ENCODE peak calls at places on chromosomes 1 and 21, in ten cellular contexts. S is AG04450, J is tibial artery, R is IMR-90, T is psoas muscle, Z is prostate gland, M is fibroblast of lung, P is PC-3, K is stomach, X is astrocyte. G is an unnamed sample. For H3K9me3, the result is how much of the 10 kb centered on the place peaks cover.

GRCh38 chr21:46425061-46425460 is 33.6 kb upstream of the DIP2A start:
- DNase-seq in S (no peak), J (no peak), R (no peak), T (no peak), Z (no peak), M (no peak), P (no peak), K (no peak), X (no peak), G (no peak)

GRCh38 chr1:228369608-228370438 is 36.8 kb downstream of the TRIM11 start:
- DNase-seq in S (no peak), J (no peak), R (no peak), T (no peak), Z (no peak), M (no peak), P (no peak), K (no peak), X (no peak), G (no peak)

GRCh38 chr1:61089338-61089737 is 7.0 kb downstream of the NFIA start:
- DNase-seq in S (no peak), J (no peak), R (no peak), T (no peak), Z (no peak), M (no peak), P (peak), K (no peak), X (no peak), G (no peak)

GRCh38 chr21:33884361-33885157 is 31.0 kb downstream of the ATP5PO start:
- DNase-seq in S (no peak), J (no peak), R (no peak), T (no peak), Z (no peak), M (peak), P (no peak), K (no peak), X (peak), G (no peak)

GRCh38 chr1:37890378-37891014 is 31.1 kb upstream of the MTF1 start:
- DNase-seq in S (no peak), J (no peak), R (peak), T (no peak), Z (peak), M (peak), P (peak), K (no peak), X (peak), G (no peak)

GRCh38 chr1:164767257-164768044 is 208.5 kb downstream of the PBX1 start:
- DNase-seq in S (peak), J (no peak), R (peak), T (no peak), Z (no peak), M (peak), P (peak), K (no peak), X (peak), G (no peak)

GRCh38 chr1:33348194-33348593 is 27.3 kb upstream of the A3GALT2 start:
- DNase-seq in S (no peak), J (no peak), R (peak), T (no peak), Z (no peak), M (peak), P (peak), K (no peak), X (peak), G (no peak)

GRCh38 chr1:221478050-221478949 is 263.6 kb downstream of the DUSP10 start:
- DNase-seq in S (peak), J (peak), R (peak), T (peak), Z (peak), M (peak), P (peak), K (no peak), X (peak), G (no peak)

GRCh38 chr1:200311256-200311655 is 98.6 kb downstream of the ZNF281 start:
- DNase-seq in S (no peak), J (no peak), R (peak), T (no peak), Z (no peak), M (no peak), P (no peak), K (no peak), X (no peak), G (no peak)

GRCh38 chr1:36217667-36218066 is 6.6 kb upstream of the THRAP3 start:
- DNase-seq in S (no peak), J (no peak), R (peak), T (no peak), Z (no peak), M (peak), P (peak), K (no peak), X (no peak), G (no peak)

GRCh38 chr1:246647113-246647512 is 77.1 kb upstream of the SCCPDH start:
- DNase-seq in S (peak), J (peak), R (peak), T (peak), Z (no peak), M (peak), P (no peak), K (no peak), X (peak), G (peak)

GRCh38 chr1:9257851-9258250 is 23.3 kb downstream of the H6PD start:
- DNase-seq in S (no peak), J (no peak), R (no peak), T (peak), Z (no peak), M (no peak), P (no peak), K (no peak), X (no peak), G (no peak)

GRCh38 chr21:39353295-39353694 is 4.4 kb upstream of the HMGN1 start:
- DNase-seq in S (no peak), J (no peak), R (peak), T (no peak), Z (no peak), M (peak), P (no peak), K (no peak), X (peak), G (no peak)

GRCh38 chr1:94527447-94528031 is 14.0 kb downstream of the F3 start:
- DNase-seq in S (no peak), J (no peak), R (peak), T (no peak), Z (no peak), M (no peak), P (peak), K (no peak), X (peak), G (peak)

GRCh38 chr1:6057170-6057569 is 11.5 kb downstream of the KCNAB2 start:
- DNase-seq in S (no peak), J (no peak), R (no peak), T (no peak), Z (no peak), M (no peak), P (no peak), K (no peak), X (no peak), G (no peak)

GRCh38 chr1:182389619-182390047 is 2.0 kb downstream of the GLUL start:
- DNase-seq in S (no peak), J (peak), R (no peak), T (no peak), Z (peak), M (no peak), P (no peak), K (no peak), X (no peak), G (peak)

GRCh38 chr1:89942825-89943658 is 51.9 kb upstream of the ZNF326 start:
- DNase-seq in S (no peak), J (no peak), R (peak), T (no peak), Z (no peak), M (peak), P (peak), K (no peak), X (no peak), G (no peak)

GRCh38 chr21:46124926-46125845 is 27.3 kb downstream of the COL6A2 start:
- DNase-seq in S (no peak), J (peak), R (no peak), T (peak), Z (no peak), M (no peak), P (no peak), K (peak), X (no peak), G (no peak)

GRCh38 chr1:201013991-201014815 is 9.3 kb downstream of the KIF21B start:
- DNase-seq in S (no peak), J (no peak), R (no peak), T (no peak), Z (no peak), M (no peak), P (no peak), K (no peak), X (no peak), G (no peak)

GRCh38 chr1:150604226-150604588 is 24.8 kb upstream of the MCL1 start:
- DNase-seq in S (no peak), J (no peak), R (no peak), T (no peak), Z (no peak), M (no peak), P (no peak), K (no peak), X (no peak), G (no peak)

GRCh38 chr21:14916676-14917141 is 148.1 kb downstream of the NRIP1 start:
- DNase-seq in S (no peak), J (no peak), R (peak), T (no peak), Z (no peak), M (peak), P (peak), K (no peak), X (peak), G (peak)

GRCh38 chr21:28375708-28376385 is 616.8 kb downstream of the LTN1 start:
- DNase-seq in S (peak), J (no peak), R (peak), T (no peak), Z (no peak), M (peak), P (no peak), K (no peak), X (peak), G (no peak)

GRCh38 chr1:114206392-114206791 is 52.7 kb upstream of the SYT6 start:
- DNase-seq in S (no peak), J (no peak), R (no peak), T (no peak), Z (no peak), M (no peak), P (no peak), K (no peak), X (no peak), G (no peak)

GRCh38 chr1:220076861-220077762 is 12.5 kb downstream of the BPNT1 start:
- DNase-seq in S (no peak), J (no peak), R (peak), T (no peak), Z (no peak), M (no peak), P (peak), K (no peak), X (peak), G (no peak)

GRCh38 chr1:155966135-155966534 is 12.2 kb downstream of the ARHGEF2 start:
- DNase-seq in S (no peak), J (no peak), R (no peak), T (no peak), Z (no peak), M (no peak), P (no peak), K (no peak), X (no peak), G (no peak)

GRCh38 chr1:155969377-155969791 is 9.0 kb downstream of the ARHGEF2 start:
- DNase-seq in S (no peak), J (no peak), R (no peak), T (peak), Z (no peak), M (no peak), P (no peak), K (no peak), X (no peak), G (no peak)

GRCh38 chr1:155966750-155967149 is 11.6 kb downstream of the ARHGEF2 start:
- DNase-seq in S (no peak), J (no peak), R (no peak), T (no peak), Z (no peak), M (no peak), P (no peak), K (no peak), X (no peak), G (no peak)

GRCh38 chr1:155968670-155969069 is 9.7 kb downstream of the ARHGEF2 start:
- DNase-seq in S (peak), J (no peak), R (peak), T (peak), Z (no peak), M (peak), P (no peak), K (no peak), X (no peak), G (no peak)

GRCh38 chr1:155967410-155968400 is 10.6 kb downstream of the ARHGEF2 start:
- DNase-seq in S (no peak), J (no peak), R (no peak), T (no peak), Z (no peak), M (peak), P (no peak), K (no peak), X (no peak), G (no peak)
- H3K9me3 ChIP-seq in S (under half), J (under half), R (under half), T (under half), Z (under half), M (under half), P (under half), K (under half), X (under half), G (under half)

GRCh38 chr1:53328490-53329182 is 766 bp upstream of the LRP8 start:
- DNase-seq in S (no peak), J (peak), R (no peak), T (no peak), Z (no peak), M (no peak), P (no peak), K (no peak), X (no peak), G (peak)

GRCh38 chr1:53329183-53329544 is 1.3 kb upstream of the LRP8 start:
- DNase-seq in S (no peak), J (peak), R (no peak), T (no peak), Z (no peak), M (no peak), P (no peak), K (no peak), X (no peak), G (peak)

GRCh38 chr1:53326598-53327182 is 1.2 kb downstream of the LRP8 start:
- DNase-seq in S (no peak), J (no peak), R (no peak), T (no peak), Z (no peak), M (no peak), P (peak), K (no peak), X (peak), G (peak)

GRCh38 chr1:53327183-53327941 is 508 bp downstream of the LRP8 start:
- DNase-seq in S (no peak), J (no peak), R (peak), T (no peak), Z (no peak), M (no peak), P (peak), K (no peak), X (peak), G (peak)

GRCh38 chr1:53328009-53328489 is at the start of gene LRP8:
- DNase-seq in S (peak), J (peak), R (peak), T (peak), Z (peak), M (peak), P (peak), K (peak), X (peak), G (peak)
- TF ChIP-seq CTCF in S (no peak), J (no peak), R (no peak), T (no peak), Z (no peak), M (no peak), P (no peak), K (no peak), X (no peak), G (no peak)

DNA sequence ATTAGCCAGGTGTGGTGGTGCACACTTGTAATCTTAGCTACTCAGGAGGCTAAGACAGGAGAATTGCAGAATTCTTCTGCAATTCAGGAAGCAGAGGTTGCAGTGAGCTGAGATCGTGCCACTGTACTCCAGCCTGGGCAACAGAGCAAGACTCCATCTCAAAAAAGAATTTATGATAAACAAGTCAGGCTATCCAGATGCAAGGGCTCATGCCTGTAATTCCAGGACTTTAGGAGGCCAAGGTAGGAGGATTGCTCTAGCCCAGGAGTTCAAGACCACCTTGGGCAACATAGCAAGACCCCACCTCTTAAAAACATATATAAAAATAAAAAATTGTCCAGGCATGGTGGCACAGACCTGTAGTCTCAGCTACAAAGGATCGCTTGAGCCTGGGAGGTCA is 10.5 kb upstream of the CBR3 start:
- DNase-seq in S (no peak), J (no peak), R (no peak), T (no peak), Z (no peak), M (no peak), P (no peak), K (no peak), X (no peak), G (no peak)
- H3K9me3 ChIP-seq in S (under half), J (under half), R (under half), T (under half), Z (under half), M (under half), P (under half), K (under half), X (under half), G (under half)

DNA sequence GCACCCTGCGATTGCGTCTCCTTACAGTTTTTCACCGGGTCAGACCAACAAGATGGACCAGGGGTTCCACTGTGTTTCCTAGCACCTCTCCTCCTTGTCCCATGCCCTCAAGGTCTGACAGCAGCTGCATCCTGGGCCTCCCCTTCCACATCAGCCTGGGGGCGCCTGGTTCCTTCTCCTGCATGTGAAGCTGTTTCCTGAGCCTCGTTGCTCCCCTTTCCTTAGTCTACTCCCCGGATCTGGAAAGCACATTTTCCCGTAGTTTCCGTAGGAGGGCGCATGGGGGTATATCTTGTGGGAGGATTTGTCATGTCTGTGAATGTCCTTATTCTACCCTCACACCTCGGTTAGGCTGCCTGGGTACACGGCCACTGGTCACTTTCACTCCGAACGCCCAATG is 6.1 kb downstream of the PRDM15 start:
- DNase-seq in S (no peak), J (no peak), R (no peak), T (no peak), Z (no peak), M (no peak), P (no peak), K (no peak), X (no peak), G (no peak)
- TF ChIP-seq CTCF in S (no peak), J (no peak), R (no peak), T (no peak), Z (no peak), M (no peak), P (no peak), K (no peak), X (no peak), G (no peak)

GRCh38 chr1:82932727-82933126 is 1066.2 kb downstream of the TTLL7 start:
- DNase-seq in S (no peak), J (no peak), R (no peak), T (no peak), Z (no peak), M (no peak), P (no peak), K (no peak), X (no peak), G (no peak)

GRCh38 chr1:82934069-82934468 is 1064.9 kb downstream of the TTLL7 start:
- DNase-seq in S (no peak), J (peak), R (no peak), T (peak), Z (no peak), M (no peak), P (no peak), K (no peak), X (no peak), G (no peak)

GRCh38 chr1:82927753-82928152 is 1071.2 kb downstream of the TTLL7 start:
- DNase-seq in S (no peak), J (no peak), R (no peak), T (no peak), Z (no peak), M (peak), P (no peak), K (no peak), X (no peak), G (no peak)

GRCh38 chr1:82931051-82931450 is 1067.9 kb downstream of the TTLL7 start:
- DNase-seq in S (no peak), J (no peak), R (no peak), T (no peak), Z (no peak), M (peak), P (no peak), K (no peak), X (no peak), G (no peak)

DNA sequence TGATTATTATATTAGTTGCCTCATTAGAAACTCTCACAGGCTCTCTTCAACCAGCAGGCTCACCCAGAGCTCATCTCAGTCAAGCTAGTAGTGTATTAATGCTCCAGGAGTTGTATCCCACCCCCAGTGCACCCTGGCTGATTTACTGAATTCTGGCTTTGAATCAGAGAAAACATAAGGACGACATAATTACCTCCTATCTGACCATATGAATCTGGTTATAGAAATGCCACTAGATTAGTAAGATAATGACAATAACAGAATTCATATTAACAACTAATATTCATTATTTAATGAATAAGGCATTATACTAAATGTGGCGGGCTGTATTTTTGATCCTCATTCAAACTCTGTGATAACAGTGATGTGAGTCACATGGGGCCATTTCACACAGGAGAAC is 1066.7 kb downstream of the TTLL7 start:
- DNase-seq in S (no peak), J (no peak), R (no peak), T (no peak), Z (no peak), M (no peak), P (no peak), K (no peak), X (no peak), G (no peak)
- H3K9me3 ChIP-seq in S (under half), J (under half), R (under half), T (under half), Z (under half), M (under half), P (under half), K (under half), X (under half), G (under half)

GRCh38 chr1:26097696-26098095 is 13.9 kb upstream of the PDIK1L start:
- DNase-seq in S (no peak), J (no peak), R (peak), T (no peak), Z (no peak), M (no peak), P (peak), K (no peak), X (peak), G (no peak)

GRCh38 chr1:26092422-26092821 is 19.2 kb upstream of the PDIK1L start:
- DNase-seq in S (no peak), J (no peak), R (no peak), T (no peak), Z (no peak), M (no peak), P (no peak), K (no peak), X (no peak), G (no peak)

GRCh38 chr1:26094076-26094669 is 17.5 kb upstream of the PDIK1L start:
- DNase-seq in S (no peak), J (no peak), R (peak), T (peak), Z (no peak), M (no peak), P (no peak), K (no peak), X (peak), G (no peak)

GRCh38 chr1:26096471-26096870 is 15.2 kb upstream of the PDIK1L start:
- DNase-seq in S (no peak), J (no peak), R (no peak), T (no peak), Z (no peak), M (no peak), P (no peak), K (no peak), X (no peak), G (no peak)

DNA sequence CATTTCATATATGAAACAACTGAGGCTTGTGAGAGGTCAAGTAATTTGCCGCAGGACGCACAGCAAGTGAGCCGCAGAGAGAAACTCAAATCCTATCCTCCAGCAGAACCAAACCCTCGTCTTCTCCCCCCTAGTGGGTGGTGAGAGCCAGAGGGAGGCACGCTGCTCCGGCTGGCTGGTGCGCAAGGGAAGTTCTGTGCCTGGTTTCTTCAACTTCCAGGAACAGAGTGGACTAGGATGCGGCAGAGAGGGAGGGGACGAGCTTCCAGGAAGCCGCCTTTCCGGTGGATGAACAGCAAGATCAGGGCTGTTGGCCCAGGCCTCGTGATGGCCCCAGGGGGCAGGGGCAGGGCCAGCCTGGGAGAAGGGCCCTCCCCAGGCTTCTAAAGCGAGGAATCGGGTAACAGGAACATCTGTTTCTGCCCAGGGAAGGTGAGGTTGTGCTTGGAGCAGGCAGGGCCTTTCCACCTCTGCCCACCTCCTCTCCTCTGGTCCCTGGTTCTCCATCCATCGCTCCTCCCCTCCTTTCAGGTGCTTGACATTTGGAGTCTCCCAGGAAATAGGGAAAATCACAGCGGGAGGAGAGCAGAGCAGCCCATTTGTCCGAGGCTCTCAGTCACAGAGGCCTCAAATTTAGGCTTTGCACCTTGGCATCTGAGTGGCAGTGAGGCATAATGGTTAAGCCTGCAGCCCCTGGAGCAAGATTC is 16.8 kb upstream of the PDIK1L start:
- DNase-seq in S (no peak), J (peak), R (no peak), T (peak), Z (no peak), M (peak), P (peak), K (no peak), X (no peak), G (no peak)
- TF ChIP-seq CTCF in S (peak), J (no peak), R (no peak), T (peak), Z (no peak), M (no peak), P (no peak), K (no peak), X (no peak), G (no peak)

G was measured in mucosa of descending colon.